ENCODE peak calls at places on chromosomes 11 and 22, in nine cellular contexts. M is activated CD8-positive, alpha-beta T cell treated with anti-CD3 and anti-CD28 coated beads for 36 hours; S is Caco-2; W is foreskin fibroblast; X is fibroblast of mammary gland; G is transverse colon; L is BJ; B is Calu3; I is left ventricle myocardium inferior. Z is an unnamed sample.

GRCh38 chr11:133082453-133082781 is 449.9 kb downstream of the OPCML start:
- DNase-seq in M (peak), S (no peak), W (no peak), X (no peak), G (peak), L (no peak), B (no peak), I (peak), Z (peak)

GRCh38 chr22:44677299-44678244 is 24.4 kb upstream of the PRR5 start:
- DNase-seq in M (no peak), S (no peak), W (no peak), X (no peak), G (no peak), L (no peak), B (no peak), I (no peak), Z (no peak)

GRCh38 chr22:42938976-42939375 is 76.0 kb downstream of the PACSIN2 start:
- DNase-seq in M (no peak), S (no peak), W (no peak), X (no peak), G (no peak), L (no peak), B (no peak), I (no peak), Z (peak)

GRCh38 chr11:2537896-2538855 is 93.4 kb downstream of the KCNQ1 start:
- DNase-seq in M (no peak), S (no peak), W (no peak), X (no peak), G (peak), L (no peak), B (no peak), I (no peak), Z (no peak)

GRCh38 chr22:25404556-25404922 is 159.9 kb upstream of the GRK3 start:
- DNase-seq in M (no peak), S (peak), W (peak), X (no peak), G (no peak), L (no peak), B (peak), I (no peak), Z (peak)

GRCh38 chr11:612201-612960 is 3.4 kb downstream of the IRF7 start:
- DNase-seq in M (peak), S (peak), W (peak), X (peak), G (peak), L (no peak), B (peak), I (no peak), Z (no peak)

GRCh38 chr11:34652191-34652958 is 31.5 kb downstream of the EHF start:
- DNase-seq in M (no peak), S (no peak), W (no peak), X (no peak), G (no peak), L (no peak), B (no peak), I (no peak), Z (no peak)

GRCh38 chr11:12829536-12830314 is 155.5 kb downstream of the TEAD1 start:
- DNase-seq in M (no peak), S (no peak), W (no peak), X (no peak), G (no peak), L (no peak), B (no peak), I (no peak), Z (no peak)

GRCh38 chr22:38180841-38181452 is 683 bp downstream of the PLA2G6 start:
- DNase-seq in M (peak), S (peak), W (peak), X (no peak), G (peak), L (no peak), B (peak), I (peak), Z (no peak)

GRCh38 chr22:46867106-46867505 is 104.7 kb downstream of the TBC1D22A start:
- DNase-seq in M (no peak), S (no peak), W (no peak), X (peak), G (no peak), L (no peak), B (no peak), I (no peak), Z (no peak)

GRCh38 chr11:71304045-71304444 is 51.7 kb upstream of the SHANK2 start:
- DNase-seq in M (no peak), S (no peak), W (no peak), X (no peak), G (no peak), L (no peak), B (no peak), I (no peak), Z (no peak)

GRCh38 chr11:71305451-71306125 is 53.2 kb upstream of the SHANK2 start:
- DNase-seq in M (no peak), S (no peak), W (no peak), X (no peak), G (no peak), L (no peak), B (no peak), I (no peak), Z (no peak)

GRCh38 chr11:71304491-71304890 is 52.1 kb upstream of the SHANK2 start:
- DNase-seq in M (no peak), S (no peak), W (no peak), X (no peak), G (no peak), L (no peak), B (no peak), I (no peak), Z (no peak)

GRCh38 chr11:71302911-71303310 is 50.5 kb upstream of the SHANK2 start:
- DNase-seq in M (no peak), S (no peak), W (peak), X (no peak), G (no peak), L (no peak), B (no peak), I (no peak), Z (no peak)

GRCh38 chr11:71305041-71305440 is 52.7 kb upstream of the SHANK2 start:
- DNase-seq in M (no peak), S (no peak), W (no peak), X (no peak), G (no peak), L (no peak), B (no peak), I (no peak), Z (no peak)
- TF ChIP-seq CTCF in M (no peak), S (no peak), W (no peak), X (no peak), G (no peak), L (no peak), B (no peak), I (no peak), Z (no peak)

GRCh38 chr11:73252577-73253191 is 19.5 kb upstream of the P2RY6 start:
- DNase-seq in M (peak), S (peak), W (no peak), X (no peak), G (no peak), L (no peak), B (no peak), I (no peak), Z (no peak)
- TF ChIP-seq CTCF in M (peak), S (peak), W (no peak), X (no peak), G (no peak), L (no peak), B (no peak), I (peak), Z (no peak)

DNA sequence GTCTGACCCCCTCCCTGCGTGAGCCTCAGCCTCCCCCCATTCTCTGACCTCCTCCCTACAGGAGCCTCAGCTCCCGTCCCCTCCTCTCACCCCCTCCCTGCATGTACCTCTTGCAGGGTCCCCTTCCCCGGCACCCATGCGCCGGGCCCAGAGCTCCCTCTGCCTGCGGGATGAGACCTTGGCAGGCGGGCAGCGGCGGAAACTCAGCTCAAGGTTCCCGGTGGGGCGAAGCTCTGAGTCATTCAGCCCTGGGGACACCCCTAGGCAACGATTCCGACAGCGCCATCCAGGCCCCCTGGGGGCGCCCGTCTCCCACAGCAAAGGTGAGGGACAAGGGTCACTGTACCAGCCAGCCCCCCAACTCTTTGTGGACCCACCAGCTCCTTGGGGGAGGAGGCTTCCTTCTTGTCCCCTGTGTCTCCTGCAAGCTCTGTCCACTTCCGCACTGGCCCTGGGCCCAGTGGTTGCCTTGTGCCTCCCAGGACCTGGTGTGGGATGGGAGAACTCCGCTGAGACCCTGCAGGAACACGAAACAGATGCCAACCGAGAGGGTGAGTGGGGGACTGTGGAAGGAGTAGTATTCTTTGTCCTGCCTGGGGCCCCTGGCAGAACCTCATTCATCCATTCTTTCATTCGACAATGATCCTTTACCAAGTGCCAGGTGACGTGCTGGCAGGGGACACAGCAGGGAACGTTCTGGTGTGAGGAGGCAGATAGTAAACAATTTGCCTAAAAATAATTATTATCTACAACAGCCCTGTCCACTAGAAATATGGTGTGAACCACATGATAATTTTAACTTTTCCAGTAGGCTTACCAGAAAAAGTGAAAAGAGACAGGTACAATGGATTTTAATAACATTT is 3.7 kb upstream of the RPS6KA4 start:
- DNase-seq in M (peak), S (peak), W (peak), X (peak), G (peak), L (no peak), B (peak), I (peak), Z (peak)
- TF ChIP-seq CTCF in M (peak), S (peak), W (peak), X (peak), G (peak), L (peak), B (peak), I (peak), Z (peak)

GRCh38 chr22:23268877-23269276 is 88.6 kb downstream of the BCR start:
- DNase-seq in M (no peak), S (no peak), W (no peak), X (no peak), G (no peak), L (no peak), B (no peak), I (no peak), Z (no peak)

GRCh38 chr22:23268139-23268712 is 87.9 kb downstream of the BCR start:
- DNase-seq in M (no peak), S (no peak), W (no peak), X (no peak), G (no peak), L (no peak), B (no peak), I (no peak), Z (no peak)

GRCh38 chr22:23265389-23265700 is 85.0 kb downstream of the BCR start:
- DNase-seq in M (no peak), S (no peak), W (no peak), X (no peak), G (no peak), L (no peak), B (no peak), I (no peak), Z (no peak)

GRCh38 chr22:23266780-23267179 is 86.5 kb downstream of the BCR start:
- DNase-seq in M (no peak), S (no peak), W (no peak), X (no peak), G (no peak), L (no peak), B (no peak), I (no peak), Z (no peak)

DNA sequence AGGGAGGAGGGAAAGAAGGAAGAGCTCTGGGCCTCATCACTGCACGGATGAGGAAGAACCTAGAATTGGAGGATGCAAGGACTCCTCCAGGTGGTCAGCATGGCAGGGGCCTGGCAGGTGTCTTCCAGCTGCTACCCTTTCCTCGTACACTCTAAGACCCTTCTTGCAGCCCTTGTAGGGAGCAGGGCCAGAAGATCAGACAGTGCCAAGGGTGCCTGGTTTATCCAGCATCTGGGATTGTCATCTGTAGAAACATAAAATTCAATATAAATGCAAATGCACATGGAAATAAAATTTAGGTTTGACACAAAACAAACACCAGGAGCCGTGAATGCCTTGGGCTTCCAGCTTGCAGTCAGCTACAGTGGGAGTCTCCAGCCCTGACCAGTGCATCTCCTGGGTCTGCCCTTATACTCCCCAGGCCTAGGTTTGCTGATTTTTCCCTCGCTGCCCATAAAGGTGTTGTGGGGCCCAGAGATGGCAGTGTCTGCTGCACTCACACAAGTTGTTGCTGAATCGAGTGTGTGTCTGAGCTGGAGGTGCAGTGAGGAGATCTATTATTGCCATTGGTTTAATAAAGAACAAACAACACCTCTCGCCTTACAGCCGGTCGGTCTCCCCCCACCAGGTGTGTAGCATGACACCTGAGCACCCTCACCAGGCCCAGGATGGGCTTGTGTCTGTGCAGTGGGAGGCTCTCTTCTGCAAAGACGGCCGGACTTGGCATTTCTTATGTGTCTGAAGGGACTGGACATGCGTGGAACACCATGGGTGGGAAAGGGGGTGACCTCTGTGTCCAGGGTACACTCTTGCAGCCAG is 87.1 kb downstream of the BCR start:
- DNase-seq in M (no peak), S (no peak), W (no peak), X (no peak), G (no peak), L (no peak), B (no peak), I (no peak), Z (no peak)
- TF ChIP-seq CTCF in M (no peak), S (no peak), W (no peak), X (no peak), G (no peak), L (no peak), B (no peak), I (no peak), Z (no peak)

DNA sequence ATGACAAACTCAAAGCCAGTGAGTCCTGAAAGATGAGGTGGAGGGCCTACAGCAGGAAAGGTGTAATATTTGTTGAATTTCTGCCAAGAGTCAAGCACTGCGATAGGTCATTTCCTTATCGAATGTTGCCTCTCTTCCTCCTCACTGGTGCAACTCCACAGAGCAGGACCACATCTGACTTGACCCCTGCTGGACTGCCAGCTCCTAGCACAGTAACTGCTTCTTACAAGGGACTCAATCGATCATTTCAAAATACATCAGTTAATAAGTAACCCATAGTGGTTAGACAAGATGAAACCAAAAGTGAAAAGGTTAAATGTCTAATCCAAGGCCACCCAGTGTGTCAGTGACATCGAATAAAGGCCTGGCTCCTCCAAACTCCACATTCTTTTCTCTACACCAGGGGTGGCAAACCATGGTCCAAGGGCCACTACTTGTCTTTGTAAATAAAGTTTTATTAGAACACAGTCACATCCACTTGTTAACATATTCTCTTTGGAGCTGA is 98.5 kb upstream of the CSNK2A3 start:
- DNase-seq in M (no peak), S (peak), W (no peak), X (no peak), G (no peak), L (no peak), B (peak), I (no peak), Z (no peak)
- TF ChIP-seq CTCF in M (no peak), S (peak), W (no peak), X (no peak), G (no peak), L (no peak), B (peak), I (no peak), Z (no peak)

GRCh38 chr11:65872555-65873279 is at the start of gene EFEMP2:
- DNase-seq in M (no peak), S (no peak), W (peak), X (no peak), G (no peak), L (no peak), B (no peak), I (peak), Z (peak)

GRCh38 chr11:65870307-65870658 is 2.3 kb downstream of the EFEMP2 start:
- DNase-seq in M (no peak), S (no peak), W (no peak), X (no peak), G (no peak), L (no peak), B (no peak), I (peak), Z (peak)

GRCh38 chr11:65873280-65874156 is 918 bp upstream of the EFEMP2 start:
- DNase-seq in M (peak), S (peak), W (peak), X (peak), G (peak), L (no peak), B (peak), I (peak), Z (peak)

GRCh38 chr11:65870706-65871681 is 1.6 kb downstream of the EFEMP2 start:
- DNase-seq in M (no peak), S (no peak), W (no peak), X (no peak), G (no peak), L (no peak), B (no peak), I (peak), Z (no peak)

DNA sequence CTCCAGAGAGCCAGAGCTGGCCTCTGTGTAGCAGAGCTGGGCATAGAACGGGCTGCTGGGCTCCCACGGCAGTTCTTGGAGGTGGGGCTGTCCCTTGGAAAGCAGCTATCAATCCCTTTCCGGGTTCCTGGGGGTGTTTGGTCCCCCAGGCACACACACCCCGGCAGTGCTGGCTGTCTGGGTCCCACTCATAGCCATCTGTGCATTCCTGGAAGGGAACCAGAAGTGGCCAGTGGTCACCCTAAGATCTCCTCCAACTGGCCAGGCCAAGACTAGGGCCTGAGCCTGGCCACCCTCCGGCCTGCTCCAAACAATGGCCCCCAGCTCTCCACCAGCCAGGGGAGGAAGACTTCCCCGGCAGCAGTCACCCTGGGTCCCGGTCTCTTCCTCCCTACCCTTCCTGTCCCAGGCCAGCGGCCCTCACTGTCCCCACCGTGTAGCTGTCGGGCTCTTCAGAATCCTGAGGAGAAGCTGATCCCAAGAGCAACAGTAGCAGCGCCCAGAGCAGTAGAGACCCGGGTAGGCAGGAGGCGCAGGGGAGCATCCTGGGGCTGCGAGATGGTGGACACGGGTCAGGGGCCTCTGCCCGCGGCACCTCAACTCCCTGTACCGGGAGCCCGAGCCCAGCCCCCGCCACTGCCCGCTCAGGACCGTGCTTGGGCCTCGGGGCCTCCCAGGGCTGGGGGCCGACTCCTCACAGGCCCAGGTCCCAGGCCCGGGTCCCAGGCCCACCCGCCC is 620 bp downstream of the EFEMP2 start:
- DNase-seq in M (no peak), S (no peak), W (peak), X (no peak), G (no peak), L (no peak), B (no peak), I (peak), Z (no peak)
- TF ChIP-seq CTCF in M (no peak), S (no peak), W (peak), X (peak), G (no peak), L (peak), B (no peak), I (peak), Z (no peak)